ENCODE peak calls at places on chromosomes 4 and X, in eight cellular contexts. Y is AG04449, F is stomach, S is mucosa of descending colon, L is HCT116, D is NB4, Q is psoas muscle, B is lower lobe of right lung. E is an unnamed sample.

GRCh38 chr4:34720563-34720962 is 1523.8 kb downstream of the ARAP2 start:
- DNase-seq in Y (no peak), F (no peak), S (no peak), L (peak), D (peak), Q (no peak), B (no peak), E (peak)

GRCh38 chr4:75015627-75016026 is 82.7 kb downstream of the PARM1 start:
- DNase-seq in Y (no peak), F (peak), S (peak), L (no peak), D (no peak), Q (no peak), B (peak), E (no peak)

GRCh38 chr4:36761625-36762024 is 480.2 kb downstream of the DTHD1 start:
- DNase-seq in Y (no peak), F (no peak), S (no peak), L (no peak), D (no peak), Q (no peak), B (no peak), E (no peak)

GRCh38 chr4:77734928-77735327 is 84.2 kb downstream of the CNOT6L start:
- DNase-seq in Y (peak), F (no peak), S (no peak), L (no peak), D (peak), Q (no peak), B (no peak), E (peak)

GRCh38 chr4:78722320-78722719 is 53.8 kb upstream of the BMP2K start:
- DNase-seq in Y (no peak), F (no peak), S (no peak), L (no peak), D (no peak), Q (no peak), B (no peak), E (no peak)

GRCh38 chrX:14064632-14065432 is 35.1 kb upstream of the GEMIN8 start:
- DNase-seq in Y (peak), F (no peak), S (peak), L (peak), D (peak), Q (no peak), B (no peak), E (no peak)

GRCh38 chr4:86926428-86927086 is 8.3 kb upstream of the AFF1 start:
- DNase-seq in Y (no peak), F (no peak), S (no peak), L (no peak), D (no peak), Q (no peak), B (no peak), E (no peak)

GRCh38 chr4:8163436-8164193 is 5.0 kb upstream of the ABLIM2 start:
- DNase-seq in Y (no peak), F (no peak), S (no peak), L (no peak), D (no peak), Q (no peak), B (no peak), E (no peak)

GRCh38 chr4:22237846-22238513 is 277.9 kb downstream of the ADGRA3 start:
- DNase-seq in Y (no peak), F (no peak), S (peak), L (no peak), D (no peak), Q (no peak), B (no peak), E (no peak)

GRCh38 chr4:123364906-123365305 is 31.7 kb upstream of the SPRY1 start:
- DNase-seq in Y (no peak), F (no peak), S (no peak), L (no peak), D (no peak), Q (no peak), B (no peak), E (no peak)

GRCh38 chrX:84168095-84168494 is 19.9 kb downstream of the RPS6KA6 start:
- DNase-seq in Y (no peak), F (no peak), S (no peak), L (no peak), D (no peak), Q (no peak), B (no peak), E (peak)

GRCh38 chrX:149456476-149457245 is 48.4 kb downstream of the IDS start:
- DNase-seq in Y (no peak), F (no peak), S (no peak), L (no peak), D (no peak), Q (no peak), B (no peak), E (no peak)

GRCh38 chr4:6023766-6024165 is 5.5 kb upstream of the C4orf50 start:
- DNase-seq in Y (no peak), F (no peak), S (no peak), L (no peak), D (no peak), Q (no peak), B (no peak), E (no peak)

GRCh38 chr4:154313004-154313587 is 178.5 kb downstream of the DCHS2 start:
- DNase-seq in Y (no peak), F (no peak), S (no peak), L (no peak), D (no peak), Q (no peak), B (no peak), E (no peak)

GRCh38 chr4:3305610-3306371 is 13.0 kb downstream of the RGS12 start:
- DNase-seq in Y (no peak), F (no peak), S (no peak), L (no peak), D (peak), Q (no peak), B (peak), E (no peak)

GRCh38 chr4:8191136-8191747 is 7.8 kb upstream of the SH3TC1 start:
- DNase-seq in Y (no peak), F (peak), S (no peak), L (peak), D (peak), Q (peak), B (peak), E (no peak)

GRCh38 chr4:10112658-10113284 is 3.8 kb downstream of the WDR1 start:
- DNase-seq in Y (no peak), F (no peak), S (no peak), L (no peak), D (no peak), Q (no peak), B (no peak), E (no peak)

GRCh38 chr4:173008436-173008835 is 160.2 kb upstream of the GALNT7 start:
- DNase-seq in Y (no peak), F (no peak), S (no peak), L (no peak), D (peak), Q (no peak), B (no peak), E (no peak)

GRCh38 chr4:2141762-2142520 is 82.8 kb downstream of the NAT8L start:
- DNase-seq in Y (no peak), F (no peak), S (no peak), L (no peak), D (no peak), Q (no peak), B (no peak), E (no peak)

GRCh38 chrX:94676285-94676684 is 1002.3 kb downstream of the FAM133A start:
- DNase-seq in Y (no peak), F (no peak), S (no peak), L (no peak), D (no peak), Q (no peak), B (no peak), E (no peak)

GRCh38 chrX:20471483-20471882 is 204.8 kb upstream of the RPS6KA3 start:
- DNase-seq in Y (no peak), F (no peak), S (no peak), L (no peak), D (no peak), Q (no peak), B (no peak), E (no peak)

GRCh38 chr4:82710202-82710929 is 88.2 kb downstream of the SCD5 start:
- DNase-seq in Y (no peak), F (no peak), S (no peak), L (no peak), D (no peak), Q (no peak), B (no peak), E (no peak)

GRCh38 chrX:139120760-139121159 is 409.2 kb upstream of the FGF13 start:
- DNase-seq in Y (no peak), F (no peak), S (no peak), L (no peak), D (no peak), Q (no peak), B (no peak), E (no peak)

GRCh38 chr4:76799718-76800117 is 98.2 kb downstream of the SOWAHB start:
- DNase-seq in Y (no peak), F (no peak), S (no peak), L (no peak), D (no peak), Q (no peak), B (no peak), E (no peak)

GRCh38 chr4:66955784-66956183 is 589.5 kb downstream of the CENPC start:
- DNase-seq in Y (no peak), F (no peak), S (no peak), L (no peak), D (no peak), Q (no peak), B (no peak), E (no peak)

GRCh38 chrX:108811891-108812290 is 75.5 kb upstream of the IRS4 start:
- DNase-seq in Y (no peak), F (no peak), S (no peak), L (no peak), D (no peak), Q (no peak), B (no peak), E (no peak)

GRCh38 chr4:184408021-184408710 is 66.2 kb downstream of the IRF2 start:
- DNase-seq in Y (peak), F (no peak), S (no peak), L (no peak), D (no peak), Q (no peak), B (no peak), E (peak)

GRCh38 chrX:49919617-49920016 is 2.8 kb upstream of the CLCN5 start:
- DNase-seq in Y (no peak), F (peak), S (no peak), L (no peak), D (peak), Q (peak), B (no peak), E (peak)

GRCh38 chrX:115642895-115643530 is 82.0 kb downstream of the PLS3 start:
- DNase-seq in Y (no peak), F (peak), S (no peak), L (peak), D (peak), Q (no peak), B (no peak), E (peak)
- TF ChIP-seq CTCF in Y (peak), F (peak), S (peak), L (peak), D (peak), Q (peak), B (peak), E (peak)

GRCh38 chr4:176788248-176788647 is 4.5 kb downstream of the VEGFC start:
- DNase-seq in Y (no peak), F (no peak), S (no peak), L (no peak), D (no peak), Q (no peak), B (no peak), E (no peak)
- TF ChIP-seq CTCF in Y (no peak), F (no peak), S (no peak), L (no peak), D (no peak), Q (no peak), B (no peak), E (no peak)

GRCh38 chr4:27716693-27717505 is 856.3 kb downstream of the STIM2 start:
- DNase-seq in Y (no peak), F (no peak), S (no peak), L (no peak), D (no peak), Q (no peak), B (no peak), E (no peak)
- TF ChIP-seq CTCF in Y (no peak), F (no peak), S (no peak), L (no peak), D (no peak), Q (no peak), B (no peak), E (peak)

GRCh38 chr4:100738388-100739165 is 220.8 kb upstream of the EMCN start:
- DNase-seq in Y (peak), F (peak), S (peak), L (peak), D (peak), Q (no peak), B (no peak), E (peak)
- TF ChIP-seq CTCF in Y (no peak), F (no peak), S (no peak), L (no peak), D (no peak), Q (no peak), B (no peak), E (no peak)

DNA sequence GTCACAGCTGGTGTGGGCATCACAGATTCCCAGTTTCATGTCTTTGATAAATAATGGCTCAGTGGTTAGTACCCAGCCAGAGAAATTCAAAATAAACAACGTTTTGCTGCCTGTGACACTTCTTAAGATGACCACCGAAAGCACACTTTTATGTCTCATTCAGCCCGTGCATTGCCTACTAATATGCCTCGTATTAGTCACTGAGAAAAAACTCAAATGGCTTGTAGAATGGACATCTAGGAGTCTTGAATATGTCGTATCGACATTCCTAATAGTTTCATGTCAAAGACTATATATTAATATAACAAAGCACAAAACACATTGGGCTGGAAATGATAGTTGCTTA is 103.9 kb upstream of the FAT1 start:
- DNase-seq in Y (no peak), F (no peak), S (no peak), L (no peak), D (no peak), Q (no peak), B (no peak), E (no peak)
- TF ChIP-seq CTCF in Y (no peak), F (no peak), S (no peak), L (no peak), D (no peak), Q (no peak), B (no peak), E (no peak)

GRCh38 chrX:31098081-31098480 is 26.2 kb upstream of the FTHL17 start:
- DNase-seq in Y (no peak), F (no peak), S (no peak), L (no peak), D (no peak), Q (no peak), B (no peak), E (no peak)
- TF ChIP-seq CTCF in Y (no peak), F (no peak), S (no peak), L (no peak), D (no peak), Q (no peak), B (no peak), E (no peak)

GRCh38 chr4:55547918-55548317 is 1.2 kb upstream of the CLOCK start:
- DNase-seq in Y (no peak), F (no peak), S (no peak), L (no peak), D (no peak), Q (no peak), B (no peak), E (no peak)

GRCh38 chr4:55549888-55550287 is 3.2 kb upstream of the CLOCK start:
- DNase-seq in Y (peak), F (no peak), S (no peak), L (peak), D (no peak), Q (no peak), B (no peak), E (peak)

GRCh38 chr4:55554453-55555030 is 7.8 kb upstream of the CLOCK start:
- DNase-seq in Y (no peak), F (no peak), S (no peak), L (peak), D (peak), Q (no peak), B (no peak), E (peak)

GRCh38 chr4:55553442-55553841 is 6.7 kb upstream of the CLOCK start:
- DNase-seq in Y (no peak), F (peak), S (no peak), L (no peak), D (no peak), Q (peak), B (no peak), E (no peak)
- TF ChIP-seq CTCF in Y (no peak), F (no peak), S (no peak), L (no peak), D (no peak), Q (no peak), B (no peak), E (no peak)

E was measured in HFFc6.